ENCODE peak calls at places on chromosome 12, in nine cellular contexts. O, M, F, X, S, K, Q, R and B are unnamed samples. For H3K9me3, the result is how much of the 10 kb centered on the place peaks cover.

GRCh38 chr12:114981036-114981435 is 297.1 kb upstream of the TBX3 start:
- DNase-seq in O (no peak), M (no peak), F (no peak), X (no peak), S (no peak), K (no peak), Q (no peak), R (no peak), B (no peak)

GRCh38 chr12:110920324-110920910 is at the start of gene MYL2:
- DNase-seq in O (no peak), M (no peak), F (no peak), X (no peak), S (no peak), K (no peak), Q (no peak), R (no peak), B (no peak)

GRCh38 chr12:117037296-117038022 is 61.8 kb downstream of the TESC start:
- DNase-seq in O (no peak), M (no peak), F (no peak), X (peak), S (no peak), K (no peak), Q (no peak), R (no peak), B (no peak)

GRCh38 chr12:95633049-95633545 is 81.8 kb upstream of the USP44 start:
- DNase-seq in O (no peak), M (peak), F (no peak), X (no peak), S (peak), K (no peak), Q (peak), R (peak), B (peak)

GRCh38 chr12:87866602-87867292 is 162.5 kb downstream of the C12orf50 start:
- DNase-seq in O (no peak), M (no peak), F (no peak), X (no peak), S (peak), K (no peak), Q (no peak), R (no peak), B (no peak)

GRCh38 chr12:110600254-110600653 is 13.7 kb upstream of the TCTN1 start:
- DNase-seq in O (no peak), M (no peak), F (no peak), X (no peak), S (peak), K (no peak), Q (peak), R (no peak), B (no peak)

GRCh38 chr12:79420146-79420618 is 270.6 kb downstream of the PAWR start:
- DNase-seq in O (no peak), M (no peak), F (no peak), X (no peak), S (peak), K (no peak), Q (peak), R (no peak), B (no peak)

GRCh38 chr12:58919271-58920101 is 818 bp downstream of the LRIG3 start:
- DNase-seq in O (peak), M (no peak), F (peak), X (peak), S (peak), K (peak), Q (peak), R (peak), B (peak)

GRCh38 chr12:98896938-98897337 is 251.8 kb downstream of the APAF1 start:
- DNase-seq in O (no peak), M (no peak), F (no peak), X (no peak), S (no peak), K (no peak), Q (no peak), R (no peak), B (no peak)

GRCh38 chr12:122820838-122821271 is 14.4 kb upstream of the HIP1R start:
- DNase-seq in O (no peak), M (no peak), F (no peak), X (no peak), S (no peak), K (no peak), Q (no peak), R (no peak), B (no peak)

GRCh38 chr12:122813310-122813713 is 21.9 kb upstream of the HIP1R start:
- DNase-seq in O (no peak), M (no peak), F (no peak), X (no peak), S (no peak), K (no peak), Q (no peak), R (no peak), B (no peak)

GRCh38 chr12:122820138-122820537 is 15.1 kb upstream of the HIP1R start:
- DNase-seq in O (no peak), M (no peak), F (no peak), X (no peak), S (no peak), K (no peak), Q (no peak), R (no peak), B (no peak)

GRCh38 chr12:122823429-122823828 is 11.8 kb upstream of the HIP1R start:
- DNase-seq in O (no peak), M (no peak), F (no peak), X (no peak), S (no peak), K (no peak), Q (no peak), R (no peak), B (no peak)

DNA sequence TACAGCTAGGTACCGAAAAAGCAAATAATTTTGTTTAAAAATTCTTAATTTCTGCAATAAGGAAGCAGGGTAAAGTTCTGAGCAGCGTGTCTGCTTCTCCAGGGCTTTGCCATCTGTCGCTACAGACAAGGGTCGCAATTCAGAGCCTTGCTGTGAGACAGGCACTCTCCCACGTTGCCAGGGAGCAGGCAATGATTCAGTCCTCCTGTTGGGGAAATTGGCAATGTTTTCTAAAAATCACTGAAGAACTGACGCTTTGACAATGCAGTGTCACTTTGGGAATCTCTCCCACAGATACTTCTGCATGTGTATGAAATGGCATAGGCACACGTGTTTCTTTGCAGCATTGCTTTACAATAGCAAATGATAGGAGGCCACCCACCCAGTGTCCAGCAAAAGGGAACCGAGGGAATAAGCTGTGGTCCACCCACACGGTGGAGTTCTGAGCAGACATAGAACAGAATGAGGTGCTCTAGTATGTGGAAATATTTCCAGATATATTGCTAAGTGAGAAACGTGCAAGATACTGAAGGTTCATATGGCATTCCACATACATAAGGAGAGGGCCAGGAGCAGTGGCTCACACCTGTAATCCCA is 15.9 kb upstream of the HIP1R start:
- DNase-seq in O (no peak), M (no peak), F (no peak), X (no peak), S (no peak), K (no peak), Q (no peak), R (no peak), B (no peak)
- TF ChIP-seq POLR2A in O (no peak), M (no peak), F (no peak), X (no peak), S (no peak), K (no peak), Q (no peak), R (no peak), B (no peak)

GRCh38 chr12:34376133-34376799 is 354.0 kb downstream of the ALG10 start:
- DNase-seq in O (no peak), M (no peak), F (no peak), X (no peak), S (no peak), K (no peak), Q (no peak), R (no peak), B (no peak)

GRCh38 chr12:34377243-34378035 is 355.1 kb downstream of the ALG10 start:
- DNase-seq in O (no peak), M (no peak), F (no peak), X (no peak), S (no peak), K (no peak), Q (no peak), R (no peak), B (no peak)

GRCh38 chr12:34372003-34372402 is 349.7 kb downstream of the ALG10 start:
- DNase-seq in O (no peak), M (no peak), F (no peak), X (no peak), S (no peak), K (no peak), Q (no peak), R (no peak), B (no peak)

GRCh38 chr12:34371050-34371449 is 348.8 kb downstream of the ALG10 start:
- DNase-seq in O (no peak), M (no peak), F (no peak), X (no peak), S (no peak), K (no peak), Q (no peak), R (no peak), B (no peak)

GRCh38 chr12:34373926-34374325 is 351.6 kb downstream of the ALG10 start:
- DNase-seq in O (no peak), M (no peak), F (no peak), X (no peak), S (no peak), K (no peak), Q (no peak), R (no peak), B (no peak)
- H3K9me3 ChIP-seq in O (under half), M (half or more), F (under half), X (half or more), S (under half), K (under half), Q (under half), R (under half), B (under half)

GRCh38 chr12:49566361-49566760 is 1.6 kb downstream of the MCRS1 start:
- DNase-seq in O (no peak), M (no peak), F (no peak), X (no peak), S (no peak), K (no peak), Q (no peak), R (no peak), B (no peak)
- H3K4me3 ChIP-seq in O (no peak), M (no peak), F (no peak), X (no peak), S (no peak), K (no peak), Q (no peak), R (no peak), B (no peak)

DNA sequence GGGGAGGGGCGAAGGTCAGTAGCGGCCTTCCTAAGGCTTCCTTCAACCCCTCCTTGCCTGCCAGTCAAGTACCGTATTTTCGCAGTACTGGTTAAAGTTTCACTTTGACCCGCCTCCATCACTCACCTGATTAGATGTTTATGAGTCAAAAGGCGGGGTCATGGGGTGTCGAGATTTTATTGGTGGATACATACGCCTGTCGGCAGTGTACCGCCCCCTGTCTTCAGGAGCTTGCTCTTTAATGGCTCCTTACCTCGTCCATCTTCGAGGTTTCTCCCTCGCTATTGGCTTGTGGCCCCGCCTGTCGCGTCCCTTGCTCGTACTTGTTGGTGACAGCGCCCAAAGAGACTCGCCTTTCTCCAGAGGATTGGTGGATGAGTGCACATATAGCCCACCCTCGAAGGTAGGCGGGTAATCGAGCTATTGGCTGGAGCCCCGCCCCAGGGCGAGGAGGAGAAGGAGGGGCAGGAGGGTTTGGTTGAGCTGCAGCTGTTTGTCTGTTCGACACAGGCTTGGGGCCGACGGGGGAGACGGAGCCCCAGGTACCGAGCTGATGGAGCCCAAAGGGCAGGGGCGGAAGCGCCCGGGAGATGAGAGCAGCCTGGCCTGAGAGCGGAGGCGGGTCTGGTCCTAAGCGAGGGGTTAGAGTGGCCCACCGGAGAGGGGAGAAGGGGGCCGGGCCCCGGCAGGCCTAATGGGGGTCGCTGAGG is at the start of gene RAB5B:
- DNase-seq in O (peak), M (peak), F (peak), X (peak), S (peak), K (peak), Q (peak), R (peak), B (peak)
- TF ChIP-seq POLR2A in O (peak), M (peak), F (peak), X (peak), S (peak), K (peak), Q (peak), R (peak), B (peak)

GRCh38 chr12:131075194-131075593 is 121.5 kb downstream of the ADGRD1 start:
- DNase-seq in O (no peak), M (no peak), F (no peak), X (no peak), S (no peak), K (no peak), Q (no peak), R (no peak), B (no peak)
- H3K9me3 ChIP-seq in O (under half), M (under half), F (under half), X (under half), S (under half), K (under half), Q (under half), R (under half), B (under half)

DNA sequence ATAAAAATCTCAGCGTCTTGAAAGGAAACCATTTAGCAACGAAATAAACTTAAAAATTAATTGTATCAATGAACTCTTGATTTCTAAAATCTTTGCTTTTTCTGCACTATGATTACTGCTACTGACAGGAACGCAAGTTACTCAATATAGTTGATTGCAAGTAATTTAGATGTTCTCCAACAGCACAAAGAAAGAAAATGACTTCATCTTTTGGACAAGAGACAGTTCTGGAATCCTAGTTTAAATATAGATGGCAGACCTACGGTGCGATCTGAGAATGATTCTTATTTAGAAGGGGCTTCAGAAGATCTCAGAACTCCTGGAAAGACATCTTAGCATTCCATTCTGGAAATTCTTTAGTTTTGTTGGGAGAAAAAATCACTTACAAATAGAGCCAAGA is 1.4 kb upstream of the SUDS3 start:
- DNase-seq in O (no peak), M (no peak), F (no peak), X (no peak), S (no peak), K (no peak), Q (no peak), R (no peak), B (no peak)
- H3K4me3 ChIP-seq in O (no peak), M (no peak), F (no peak), X (peak), S (no peak), K (no peak), Q (no peak), R (no peak), B (peak)

GRCh38 chr12:54306925-54307731 is 6.3 kb upstream of the NFE2 start:
- DNase-seq in O (peak), M (peak), F (peak), X (peak), S (no peak), K (peak), Q (peak), R (peak), B (peak)
- TF ChIP-seq POLR2A in O (no peak), M (no peak), F (no peak), X (no peak), S (no peak), K (no peak), Q (no peak), R (no peak), B (no peak)